ENCODE peak calls at places on chromosomes 13 and 19, in four cellular contexts. K is K562, Y is H1, H is HepG2. A is an unnamed sample.

GRCh38 chr19:53999694-54000093 is 8.3 kb downstream of the CACNG6 start:
- DNase-seq in K (no peak), Y (no peak), H (no peak), A (no peak)

GRCh38 chr13:37534181-37534580 is 64.4 kb downstream of the POSTN start:
- DNase-seq in K (no peak), Y (no peak), H (no peak), A (no peak)

GRCh38 chr13:107203146-107203847 is 635.4 kb upstream of the ARGLU1 start:
- DNase-seq in K (no peak), Y (peak; percentile 60), H (peak; percentile 63), A (no peak)

GRCh38 chr13:71864094-71864980 is 2.7 kb downstream of the DACH1 start:
- DNase-seq in K (no peak), Y (peak; percentile 69), H (no peak), A (no peak)

GRCh38 chr19:35247526-35248309 is 1.1 kb upstream of the LSR start:
- DNase-seq in K (peak; percentile 85), Y (peak; percentile 91), H (peak; percentile 87), A (peak; percentile 46)

GRCh38 chr13:114148521-114148855 is 16.1 kb upstream of the RASA3 start:
- DNase-seq in K (no peak), Y (no peak), H (no peak), A (peak; percentile 74)

GRCh38 chr13:97559030-97559429 is 125.1 kb downstream of the RAP2A start:
- DNase-seq in K (no peak), Y (no peak), H (no peak), A (no peak)

GRCh38 chr19:15238639-15239155 is 6.4 kb upstream of the EPHX3 start:
- DNase-seq in K (no peak), Y (no peak), H (no peak), A (no peak)

GRCh38 chr19:10085641-10086031 is 481 bp upstream of the SHFL start:
- DNase-seq in K (peak; percentile 3), Y (no peak), H (no peak), A (no peak)

GRCh38 chr19:13692096-13692495 is 72.2 kb upstream of the MRI1 start:
- DNase-seq in K (no peak), Y (no peak), H (no peak), A (no peak)

GRCh38 chr19:18995804-18996241 is 37.5 kb downstream of the SUGP2 start:
- DNase-seq in K (peak; percentile 77), Y (peak; percentile 59), H (peak; percentile 57), A (no peak)

GRCh38 chr13:46347277-46347676 is 39.8 kb downstream of the RUBCNL start:
- DNase-seq in K (no peak), Y (no peak), H (no peak), A (no peak)

GRCh38 chr13:94454906-94455305 is 24.6 kb downstream of the DCT start:
- DNase-seq in K (no peak), Y (no peak), H (no peak), A (no peak)

GRCh38 chr19:35730326-35730725 is 11.9 kb downstream of the IGFLR1 start:
- DNase-seq in K (no peak), Y (no peak), H (no peak), A (no peak)

DNA sequence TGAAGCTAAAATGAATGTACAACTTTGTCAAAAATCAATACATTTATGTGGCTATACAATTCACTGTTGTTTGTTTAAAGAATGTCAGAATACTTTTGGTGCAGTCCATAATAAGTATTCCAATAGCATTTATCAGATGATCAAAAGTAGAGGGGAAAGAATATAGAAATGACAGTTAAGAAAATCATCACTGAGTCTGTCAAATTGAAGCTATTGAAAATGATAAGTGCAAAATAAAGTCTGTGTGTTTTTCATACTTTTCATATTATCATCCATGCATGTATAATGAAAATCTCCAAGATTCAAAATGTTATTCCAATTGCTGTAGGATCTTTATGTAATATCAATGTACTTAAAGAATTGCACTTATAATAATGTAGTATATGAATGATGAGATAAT is 93.3 kb upstream of the ATXN8OS start:
- DNase-seq in K (no peak), Y (no peak), H (no peak), A (no peak)
- H3K27me3 ChIP-seq in K (no peaks in the 10 kb centered on the region), Y (no peaks in the 10 kb centered on the region), H (no peaks in the 10 kb centered on the region), A (no peaks in the 10 kb centered on the region)

GRCh38 chr13:27271572-27272096 is 1.0 kb downstream of the RASL11A start:
- DNase-seq in K (no peak), Y (no peak), H (no peak), A (no peak)

GRCh38 chr13:27266937-27267336 is 3.7 kb upstream of the RASL11A start:
- DNase-seq in K (no peak), Y (no peak), H (no peak), A (no peak)

GRCh38 chr13:27270594-27271520 is at the start of gene RASL11A:
- DNase-seq in K (peak; percentile 78), Y (peak; percentile 92), H (peak; percentile 70), A (no peak)

GRCh38 chr13:27264648-27265047 is 6.0 kb upstream of the RASL11A start:
- DNase-seq in K (no peak), Y (no peak), H (no peak), A (no peak)

DNA sequence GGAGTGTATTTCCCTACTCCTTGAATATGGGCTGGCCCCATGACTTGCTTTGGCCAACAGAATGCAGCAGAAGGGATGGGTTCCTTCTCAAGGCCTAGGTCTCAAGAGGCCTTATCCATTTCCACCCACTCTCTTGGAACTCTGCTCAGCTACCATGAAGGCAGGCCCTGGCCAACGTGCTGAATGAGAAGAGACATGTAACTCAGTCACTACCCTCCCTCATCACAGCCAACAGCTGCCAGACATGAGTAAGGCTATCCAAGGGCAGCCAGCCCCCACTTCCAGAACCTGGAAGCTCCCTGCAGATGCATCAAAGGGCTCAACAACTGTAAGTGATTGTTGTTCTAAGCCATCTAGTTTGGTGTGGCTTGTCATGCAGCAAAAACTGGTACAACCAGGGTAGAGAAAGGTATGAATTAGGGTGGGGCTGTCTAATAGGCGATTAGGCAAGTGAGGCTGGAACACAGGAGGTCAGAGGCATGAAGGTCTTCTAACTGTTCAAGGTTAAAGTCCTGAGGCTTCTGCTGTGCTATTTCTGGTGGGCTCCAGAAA is 1.4 kb upstream of the RASL11A start:
- DNase-seq in K (no peak), Y (no peak), H (no peak), A (no peak)
- TF ChIP-seq CBX5 in K (no peak), Y (no peak), H (no peak), A (no peak)

GRCh38 chr13:103350147-103350546 is 283.9 kb upstream of the SLC10A2 start:
- DNase-seq in K (no peak), Y (no peak), H (no peak), A (no peak)
- H3K27me3 ChIP-seq in K (no peaks in the 10 kb centered on the region), Y (no peaks in the 10 kb centered on the region), H (no peaks in the 10 kb centered on the region), A (no peaks in the 10 kb centered on the region)

GRCh38 chr19:55012294-55012693 is 25.8 kb downstream of the GP6 start:
- DNase-seq in K (no peak), Y (no peak), H (no peak), A (no peak)

GRCh38 chr19:55016017-55016416 is 22.0 kb downstream of the GP6 start:
- DNase-seq in K (no peak), Y (no peak), H (no peak), A (no peak)

GRCh38 chr19:55013596-55013995 is 24.5 kb downstream of the GP6 start:
- DNase-seq in K (no peak), Y (no peak), H (no peak), A (no peak)

GRCh38 chr19:55015126-55015525 is 22.9 kb downstream of the GP6 start:
- DNase-seq in K (no peak), Y (no peak), H (no peak), A (no peak)

GRCh38 chr19:55014714-55015113 is 23.4 kb downstream of the GP6 start:
- DNase-seq in K (no peak), Y (no peak), H (no peak), A (no peak)
- TF ChIP-seq CBX5 in K (no peak), Y (no peak), H (no peak), A (no peak)

GRCh38 chr13:113086991-113087922 is 18.3 kb upstream of the F7 start:
- DNase-seq in K (no peak), Y (no peak), H (no peak), A (no peak)

GRCh38 chr13:113089693-113090414 is 15.7 kb upstream of the F7 start:
- DNase-seq in K (no peak), Y (no peak), H (no peak), A (no peak)

GRCh38 chr13:113087923-113088690 is 17.5 kb upstream of the F7 start:
- DNase-seq in K (no peak), Y (no peak), H (no peak), A (no peak)

GRCh38 chr13:113090415-113090770 is 15.2 kb upstream of the F7 start:
- DNase-seq in K (no peak), Y (no peak), H (no peak), A (no peak)

DNA sequence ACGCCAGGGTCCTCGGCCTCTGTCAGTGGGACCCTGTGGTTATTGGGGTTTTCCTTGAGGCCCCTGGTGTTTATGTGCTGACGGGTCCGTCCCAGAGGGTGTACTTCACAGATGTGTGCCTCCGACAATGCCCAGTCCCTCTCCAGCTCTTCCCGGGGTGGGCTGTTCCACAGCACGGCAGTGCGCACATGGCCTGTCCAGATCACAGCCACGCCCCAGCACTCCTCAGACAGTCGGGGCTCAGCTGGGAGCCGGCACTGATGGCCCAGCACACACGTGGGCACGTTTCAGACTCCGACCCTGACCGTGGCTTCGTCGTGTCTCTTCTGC is 16.9 kb upstream of the F7 start:
- DNase-seq in K (no peak), Y (no peak), H (no peak), A (no peak)
- H3K27me3 ChIP-seq in K (peaks cover 78% of the 10 kb centered on the region), Y (no peaks in the 10 kb centered on the region), H (no peaks in the 10 kb centered on the region), A (no peaks in the 10 kb centered on the region)

GRCh38 chr19:27719034-27719433 is 1493.9 kb downstream of the UQCRFS1 start:
- DNase-seq in K (no peak), Y (no peak), H (no peak), A (no peak)

GRCh38 chr19:27720155-27720554 is 1492.8 kb downstream of the UQCRFS1 start:
- DNase-seq in K (no peak), Y (no peak), H (no peak), A (no peak)

GRCh38 chr19:27716922-27717321 is 1496.0 kb downstream of the UQCRFS1 start:
- DNase-seq in K (no peak), Y (no peak), H (no peak), A (no peak)

GRCh38 chr19:27718262-27718661 is 1494.7 kb downstream of the UQCRFS1 start:
- DNase-seq in K (no peak), Y (no peak), H (no peak), A (no peak)

GRCh38 chr19:27717825-27718224 is 1495.1 kb downstream of the UQCRFS1 start:
- DNase-seq in K (no peak), Y (no peak), H (no peak), A (no peak)
- TF ChIP-seq CBX5 in K (no peak), Y (no peak), H (no peak), A (no peak)

DNA sequence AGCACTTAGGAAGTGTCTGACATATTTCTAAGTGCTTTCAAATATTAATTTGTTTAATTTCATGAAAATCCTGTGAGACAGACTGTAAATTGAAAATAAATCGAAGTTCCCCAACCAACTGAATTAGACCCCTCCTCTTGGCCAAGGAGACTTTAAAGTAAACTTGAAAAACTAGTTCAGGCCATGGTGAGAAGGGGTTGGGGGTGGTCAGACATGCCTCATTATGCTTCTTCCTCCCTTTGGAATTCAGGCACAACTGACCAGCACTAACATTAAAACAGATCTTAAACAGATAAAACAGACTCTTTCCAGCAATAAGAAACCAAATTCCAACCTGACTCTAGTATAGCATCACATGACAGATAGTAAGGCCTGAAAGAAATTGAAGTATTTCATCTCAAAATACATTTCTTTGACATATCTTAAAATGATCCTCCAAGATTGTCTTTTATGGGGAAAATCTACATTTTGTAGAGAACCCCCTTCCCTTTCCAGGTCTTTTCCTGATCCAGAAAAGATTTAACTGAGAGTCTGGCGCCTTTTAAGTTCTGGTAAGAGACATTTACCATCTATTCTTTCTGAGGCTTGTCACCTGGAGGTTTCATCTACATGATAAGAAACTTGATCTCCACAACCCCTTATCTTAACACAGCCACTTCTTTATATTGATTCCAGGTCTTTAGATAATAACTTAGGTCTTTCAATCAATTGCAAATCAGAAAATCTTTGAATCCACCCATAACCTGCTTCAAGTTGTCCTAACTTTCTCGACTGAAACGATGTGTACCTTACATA is 336.5 kb downstream of the PCDH20 start:
- DNase-seq in K (no peak), Y (no peak), H (no peak), A (no peak)
- H3K27me3 ChIP-seq in K (no peaks in the 10 kb centered on the region), Y (no peaks in the 10 kb centered on the region), H (no peaks in the 10 kb centered on the region), A (no peaks in the 10 kb centered on the region)

A was measured in GM12878.